ENCODE peak calls at places on chromosomes 4 and X, in nine cellular contexts. G is HCT116, E is endothelial cell of umbilical vein, Y is heart left ventricle, W is spleen, R is HepG2, N is K562, I is A549, Q is erythroblast. K is an unnamed sample.

GRCh38 chr4:73620115-73620792 is at the start of gene RASSF6:
- DNase-seq in N (no peak), W (peak), Q (no peak), G (peak), I (no peak), R (no peak), Y (no peak), E (no peak), K (peak)

GRCh38 chr4:111991797-111992196 is 153.5 kb upstream of the FAM241A start:
- DNase-seq in I (peak), W (no peak), R (no peak), Q (no peak), E (peak), N (no peak), Y (no peak), G (peak), K (no peak)

GRCh38 chrX:108537005-108537404 is 97.4 kb downstream of the COL4A5 start:
- DNase-seq in W (no peak), G (peak), Q (peak), Y (no peak), N (peak), E (peak), I (peak), R (peak), K (no peak)

GRCh38 chrX:135432881-135433521 is 11.3 kb downstream of the SMIM10L2A start:
- DNase-seq in Y (no peak), W (no peak), G (no peak), I (no peak), R (no peak), Q (no peak), E (no peak), N (no peak), K (no peak)

GRCh38 chrX:70033348-70033747 is 16.4 kb downstream of the AWAT2 start:
- DNase-seq in E (peak), G (peak), W (peak), Q (peak), N (peak), I (peak), Y (no peak), R (peak), K (no peak)

GRCh38 chr4:37138789-37139188 is 105.8 kb upstream of the NWD2 start:
- DNase-seq in R (no peak), I (no peak), G (no peak), Y (no peak), Q (no peak), W (no peak), E (no peak), N (no peak), K (no peak)

GRCh38 chr4:151674804-151675290 is 86.0 kb downstream of the GATB start:
- DNase-seq in Y (no peak), R (no peak), N (no peak), W (no peak), I (no peak), G (no peak), E (peak), Q (no peak), K (peak)

GRCh38 chr4:89838005-89838404 is 1.0 kb upstream of the SNCA start:
- DNase-seq in Y (no peak), W (no peak), R (no peak), I (no peak), E (peak), N (no peak), G (no peak), Q (peak), K (no peak)

GRCh38 chr4:122045533-122045932 is 93.7 kb upstream of the TRPC3 start:
- DNase-seq in G (peak), Y (no peak), N (no peak), I (no peak), E (peak), Q (peak), R (peak), W (no peak), K (no peak)

GRCh38 chr4:116020141-116020722 is 906.8 kb upstream of the NDST4 start:
- DNase-seq in G (peak), E (no peak), N (no peak), I (no peak), W (no peak), R (no peak), Y (no peak), Q (no peak), K (no peak)

GRCh38 chr4:19025031-19025430 is 1003.5 kb upstream of the LCORL start:
- DNase-seq in W (no peak), G (no peak), Y (no peak), I (no peak), N (no peak), R (no peak), Q (no peak), E (no peak), K (no peak)

GRCh38 chrX:1323315-1323714 is 13.3 kb upstream of the IL3RA start:
- DNase-seq in N (peak), W (peak), E (peak), I (peak), G (peak), Y (peak), R (peak), Q (peak), K (peak)

GRCh38 chrX:71198066-71198465 is 25.0 kb upstream of the GJB1 start:
- DNase-seq in E (no peak), N (no peak), Q (no peak), I (no peak), R (no peak), W (peak), Y (no peak), G (no peak), K (no peak)

GRCh38 chr4:165398570-165398969 is 19.8 kb downstream of the CPE start:
- DNase-seq in N (peak), I (peak), Q (peak), G (peak), E (peak), Y (no peak), W (no peak), R (no peak), K (no peak)

GRCh38 chr4:44118971-44119680 is 329.5 kb downstream of the KCTD8 start:
- DNase-seq in W (no peak), Y (no peak), Q (no peak), G (no peak), E (no peak), R (no peak), I (no peak), N (no peak), K (no peak)

GRCh38 chrX:23952984-23953907 is 45.4 kb downstream of the CXorf58 start:
- DNase-seq in G (no peak), I (no peak), R (no peak), E (peak), W (no peak), N (peak), Q (peak), Y (no peak), K (no peak)

GRCh38 chr4:12146349-12146748 is 717.7 kb upstream of the HS3ST1 start:
- DNase-seq in G (no peak), Y (no peak), W (no peak), E (peak), N (no peak), Q (no peak), R (no peak), I (no peak), K (no peak)

GRCh38 chrX:19479458-19479857 is 35.9 kb downstream of the MAP3K15 start:
- DNase-seq in G (no peak), W (no peak), E (no peak), N (no peak), Q (no peak), R (peak), I (no peak), Y (no peak), K (no peak)

GRCh38 chrX:22534643-22535042 is 261.9 kb downstream of the CBLL2 start:
- DNase-seq in W (no peak), G (no peak), Y (peak), R (no peak), E (peak), I (no peak), Q (no peak), N (no peak), K (peak)

GRCh38 chr4:170497105-170497504 is 407.3 kb upstream of the AADAT start:
- DNase-seq in R (no peak), Y (no peak), N (no peak), E (no peak), Q (peak), W (no peak), I (no peak), G (no peak), K (no peak)

GRCh38 chr4:8836664-8837171 is 34.9 kb downstream of the HMX1 start:
- DNase-seq in R (no peak), W (no peak), G (no peak), Y (peak), Q (no peak), E (no peak), I (no peak), N (no peak), K (peak)

GRCh38 chr4:102455750-102456149 is 45.4 kb upstream of the NFKB1 start:
- DNase-seq in N (no peak), G (no peak), Y (no peak), R (no peak), E (no peak), Q (no peak), W (no peak), I (no peak), K (no peak)

GRCh38 chrX:135596495-135596894 is 76.0 kb downstream of the INTS6L start:
- DNase-seq in I (peak), E (peak), G (peak), W (peak), N (peak), R (peak), Q (peak), Y (peak), K (peak)

GRCh38 chr4:111689214-111689613 is 456.0 kb upstream of the FAM241A start:
- DNase-seq in I (no peak), Y (no peak), G (no peak), W (no peak), R (no peak), N (no peak), E (no peak), Q (no peak), K (no peak)

GRCh38 chrX:86023806-86024205 is 23.6 kb downstream of the CHM start:
- DNase-seq in W (no peak), R (no peak), I (no peak), Q (no peak), Y (no peak), E (no peak), N (no peak), G (no peak), K (no peak)

GRCh38 chr4:37561803-37562207 is 124.4 kb downstream of the RELL1 start:
- DNase-seq in G (no peak), R (peak), E (peak), W (no peak), N (peak), Q (no peak), I (no peak), Y (no peak), K (no peak)

GRCh38 chr4:114036426-114036825 is 57.0 kb upstream of the ARSJ start:
- DNase-seq in R (no peak), N (no peak), E (no peak), I (no peak), W (no peak), Y (no peak), Q (no peak), G (no peak), K (no peak)

GRCh38 chr4:32884198-32884597 is 2164.0 kb downstream of the PCDH7 start:
- DNase-seq in G (no peak), Q (no peak), W (no peak), E (no peak), N (no peak), Y (no peak), R (no peak), I (no peak), K (no peak)

GRCh38 chr4:53541577-53542206 is 49.6 kb downstream of the LNX1 start:
- DNase-seq in I (no peak), Q (no peak), G (no peak), Y (no peak), E (peak), N (no peak), W (no peak), R (no peak), K (no peak)

GRCh38 chr4:170589597-170590191 is 499.9 kb upstream of the AADAT start:
- DNase-seq in R (peak), E (no peak), Q (peak), G (peak), I (peak), W (no peak), N (no peak), Y (no peak), K (no peak)

GRCh38 chr4:14834382-14834781 is 167.9 kb upstream of the CPEB2 start:
- DNase-seq in N (no peak), R (no peak), W (no peak), I (no peak), E (no peak), G (no peak), Y (no peak), Q (no peak), K (no peak)

GRCh38 chr4:4985844-4986243 is 33.4 kb downstream of the CYTL1 start:
- DNase-seq in W (no peak), E (no peak), Y (no peak), I (no peak), G (no peak), N (no peak), R (no peak), Q (peak), K (no peak)

DNA sequence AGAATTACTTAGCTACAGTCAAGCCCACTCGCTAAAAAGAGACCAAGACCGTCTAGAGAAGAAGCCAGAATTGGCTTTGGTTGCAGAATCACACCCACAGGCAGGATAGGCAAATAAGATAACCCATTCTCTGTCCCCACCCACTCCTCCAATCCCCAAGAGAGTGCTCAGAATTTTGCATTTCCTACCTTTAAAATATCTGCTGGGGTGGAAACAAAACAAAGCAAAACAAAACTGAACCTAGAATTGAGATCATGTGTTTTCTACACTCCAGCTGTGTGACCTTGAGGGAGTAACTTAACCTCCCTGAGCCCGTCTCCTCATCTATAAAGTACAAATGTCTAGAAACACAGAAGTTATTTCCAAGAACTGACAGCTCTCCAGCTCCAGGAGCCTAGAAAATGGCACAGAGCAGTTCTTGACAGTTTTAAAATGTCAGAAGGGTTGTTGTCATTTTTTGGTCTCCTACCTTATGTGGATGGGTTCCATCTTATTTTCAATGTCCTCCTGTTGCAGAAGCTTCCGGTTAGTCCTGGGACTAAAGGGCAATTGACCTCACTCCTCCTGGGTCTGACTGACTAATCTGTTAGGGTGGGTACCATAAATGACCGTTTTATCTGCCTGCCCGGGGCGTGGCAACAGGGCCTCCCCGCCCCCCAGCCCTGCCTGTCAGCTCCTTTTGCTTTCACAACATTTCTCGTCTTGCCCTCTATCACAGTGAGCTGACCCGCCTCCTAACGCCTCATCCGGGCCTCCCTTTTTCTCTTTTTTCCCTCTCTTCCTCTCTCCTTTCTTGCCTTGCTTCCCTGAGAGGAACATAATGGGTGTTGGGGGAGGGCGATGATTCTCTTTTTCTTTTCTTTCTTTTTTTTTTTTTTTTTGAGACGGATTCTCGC is 114.0 kb downstream of the RBM47 start:
- DNase-seq in G (no peak), Y (no peak), R (peak), Q (peak), W (no peak), E (no peak), N (peak), I (peak), K (peak)
- TF ChIP-seq POLR2A in G (no peak), Y (no peak), R (no peak), Q (no peak), W (no peak), E (no peak), N (peak), I (no peak), K (peak)

DNA sequence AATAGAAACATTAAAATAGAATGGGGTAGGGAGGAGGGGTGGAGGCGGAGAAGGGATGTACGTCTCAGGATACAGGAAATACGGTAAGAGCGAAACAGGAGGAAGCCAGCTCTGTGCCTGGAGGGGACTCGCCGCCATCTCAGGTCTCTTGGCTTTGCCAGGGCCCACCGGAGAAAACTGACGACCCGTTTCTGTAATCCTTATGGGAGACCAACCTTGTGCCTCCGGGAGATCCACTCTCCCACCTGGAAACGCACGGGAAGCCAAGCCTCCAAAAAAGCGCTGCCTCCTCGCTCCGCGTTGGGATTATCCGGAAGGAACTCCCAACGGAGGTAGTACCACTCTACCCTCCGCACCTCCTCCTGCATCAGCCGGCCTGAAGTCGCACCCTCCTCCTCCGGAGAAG is at the start of gene NBDY:
- DNase-seq in N (peak), R (no peak), Y (peak), W (no peak), G (no peak), I (peak), E (peak), Q (peak), K (peak)
- TF ChIP-seq POLR2A in N (no peak), R (no peak), Y (no peak), W (no peak), G (no peak), I (peak), E (peak), Q (peak), K (no peak)

GRCh38 chr4:128288689-128289106 is 1.1 kb upstream of the PGRMC2 start:
- DNase-seq in N (no peak), R (no peak), E (peak), W (no peak), Y (no peak), Q (peak), G (no peak), I (no peak), K (peak)

GRCh38 chr4:128286474-128287158 is 997 bp downstream of the PGRMC2 start:
- DNase-seq in E (peak), G (peak), N (peak), Y (no peak), R (peak), I (peak), W (no peak), Q (peak), K (no peak)

GRCh38 chr4:128289523-128290158 is 2.0 kb upstream of the PGRMC2 start:
- DNase-seq in R (no peak), Y (no peak), N (no peak), E (no peak), Q (peak), G (no peak), W (no peak), I (no peak), K (no peak)

GRCh38 chr4:128287159-128287870 is at the start of gene PGRMC2:
- DNase-seq in G (no peak), N (peak), R (no peak), Q (no peak), E (no peak), W (no peak), Y (peak), I (peak), K (peak)

DNA sequence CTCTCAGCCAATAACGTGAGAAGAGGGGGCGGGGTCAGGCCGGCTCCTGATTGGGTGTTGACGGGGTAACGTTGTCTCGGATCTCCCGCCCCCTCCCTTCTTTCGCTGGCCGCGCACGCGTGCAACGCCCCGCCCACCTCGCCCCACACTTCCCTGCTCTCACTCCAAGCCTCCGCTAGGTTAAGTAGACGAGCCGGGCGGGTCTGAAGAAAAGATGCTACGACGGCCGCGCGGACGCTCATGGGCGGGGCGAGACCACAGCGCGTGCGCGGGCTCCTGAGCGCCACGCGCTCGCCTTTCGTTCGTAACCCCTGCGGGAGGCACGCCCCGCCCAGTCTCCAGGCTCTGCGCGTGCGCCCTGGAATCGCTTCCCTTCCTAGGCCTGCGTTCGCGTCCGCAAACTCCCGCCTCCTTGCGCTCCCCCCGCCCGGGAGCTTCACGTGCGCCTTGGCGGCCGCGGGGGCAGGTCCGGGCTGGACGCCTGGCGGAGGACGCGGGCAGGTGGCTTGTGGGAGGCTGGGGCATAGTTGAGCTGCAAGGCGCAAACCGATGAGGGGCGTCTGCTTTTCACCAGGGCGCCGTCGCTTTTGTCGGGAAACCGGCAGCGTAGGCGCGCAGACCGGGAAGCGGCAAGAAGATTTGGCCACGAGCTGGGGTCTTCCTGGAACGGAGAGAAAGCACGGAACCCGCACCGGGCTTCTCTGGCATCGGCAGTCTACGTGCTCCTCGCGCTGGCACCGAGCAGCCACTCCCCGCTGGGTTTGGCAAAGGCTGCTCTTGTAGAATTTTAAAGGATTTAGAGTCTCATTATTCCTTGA is 467 bp upstream of the PGRMC2 start:
- DNase-seq in G (peak), Q (peak), R (peak), E (peak), W (peak), N (peak), Y (peak), I (peak), K (peak)
- TF ChIP-seq POLR2A in G (no peak), Q (peak), R (peak), E (peak), W (no peak), N (peak), Y (no peak), I (peak), K (peak)

GRCh38 chrX:155026727-155027508 is at the start of gene FUNDC2:
- DNase-seq in I (peak), R (peak), Y (peak), Q (peak), N (peak), W (peak), G (peak), E (peak), K (peak)

GRCh38 chrX:155028749-155029360 is 2.2 kb downstream of the FUNDC2 start:
- DNase-seq in R (no peak), Y (no peak), N (no peak), G (no peak), W (no peak), E (peak), Q (no peak), I (no peak), K (no peak)

GRCh38 chrX:155028192-155028591 is 1.5 kb downstream of the FUNDC2 start:
- DNase-seq in G (no peak), E (peak), Q (peak), W (no peak), Y (no peak), N (no peak), I (no peak), R (no peak), K (no peak)

GRCh38 chrX:155026420-155026726 is 271 bp upstream of the FUNDC2 start:
- DNase-seq in W (no peak), G (no peak), Y (no peak), R (no peak), E (no peak), Q (no peak), I (peak), N (no peak), K (no peak)

DNA sequence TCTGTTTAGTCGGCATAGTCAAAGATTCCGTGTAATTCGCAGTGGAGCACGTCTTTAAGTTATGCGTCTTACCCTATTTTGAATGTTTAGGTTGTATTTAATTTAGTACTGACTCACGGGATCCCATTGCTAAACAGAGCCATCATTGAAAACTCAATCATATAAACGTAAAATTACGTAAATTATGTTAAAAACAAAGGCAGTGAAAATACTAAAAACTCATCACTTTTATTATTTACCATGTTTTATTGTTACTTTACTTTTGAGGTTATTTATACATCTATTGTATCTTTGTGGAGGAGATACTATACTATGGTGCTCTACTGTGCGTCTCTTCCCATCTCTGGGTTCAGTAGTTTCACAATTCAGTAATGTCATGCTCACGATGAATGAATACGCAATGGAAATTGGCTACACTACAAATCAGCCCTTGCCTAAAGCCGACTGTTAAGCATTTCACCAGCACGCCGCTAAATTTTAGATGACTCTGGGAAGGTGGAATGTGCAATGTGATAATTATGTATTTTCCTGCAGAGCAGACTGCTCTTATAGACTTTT is 944 bp downstream of the FUNDC2 start:
- DNase-seq in R (peak), N (no peak), I (no peak), Q (peak), W (no peak), G (peak), Y (peak), E (peak), K (no peak)
- TF ChIP-seq POLR2A in R (no peak), N (peak), I (no peak), Q (peak), W (no peak), G (no peak), Y (no peak), E (no peak), K (peak)